ENCODE peak calls at places on chromosomes 12 and 14, in six cellular contexts. V, W, Y, R, M and T are unnamed samples.

GRCh38 chr14:65588426-65589140 is 176.1 kb downstream of the FUT8 start:
- DNase-seq in V (no peak), W (no peak), Y (no peak), R (no peak), M (no peak), T (no peak)

GRCh38 chr12:4217091-4217490 is 56.5 kb upstream of the CCND2 start:
- DNase-seq in V (no peak), W (no peak), Y (no peak), R (no peak), M (peak; percentile 2), T (no peak)

GRCh38 chr14:28102814-28103213 is 663.8 kb upstream of the FOXG1 start:
- DNase-seq in V (no peak), W (no peak), Y (no peak), R (no peak), M (no peak), T (peak; percentile 84)

GRCh38 chr12:50276912-50277671 is 6.2 kb downstream of the LIMA1 start:
- DNase-seq in V (no peak), W (no peak), Y (no peak), R (no peak), M (no peak), T (no peak)

GRCh38 chr12:30000401-30000800 is 216.7 kb upstream of the TMTC1 start:
- DNase-seq in V (peak; percentile 13), W (no peak), Y (no peak), R (no peak), M (no peak), T (no peak)

GRCh38 chr14:36767603-36768281 is 106.1 kb downstream of the PAX9 start:
- DNase-seq in V (no peak), W (no peak), Y (no peak), R (no peak), M (no peak), T (peak; percentile 94)

GRCh38 chr12:124392271-124392990 is 97.5 kb downstream of the RFLNA start:
- DNase-seq in V (no peak), W (no peak), Y (peak; percentile 55), R (peak; percentile 79), M (peak; percentile 80), T (no peak)

GRCh38 chr14:54579606-54580005 is 12.7 kb downstream of the SAMD4A start:
- DNase-seq in V (peak; percentile 70), W (no peak), Y (no peak), R (peak; percentile 47), M (no peak), T (peak; percentile 51)

GRCh38 chr12:129928643-129929042 is 24.8 kb upstream of the TMEM132D start:
- DNase-seq in V (no peak), W (no peak), Y (no peak), R (no peak), M (no peak), T (no peak)

GRCh38 chr12:113244015-113244983 is 23.0 kb downstream of the TPCN1 start:
- DNase-seq in V (no peak), W (no peak), Y (no peak), R (no peak), M (peak; percentile 96), T (no peak)

GRCh38 chr12:93145086-93145485 is 216.0 kb upstream of the EEA1 start:
- DNase-seq in V (no peak), W (no peak), Y (no peak), R (no peak), M (no peak), T (peak; percentile 83)

GRCh38 chr12:54000105-54000773 is at the start of gene HOXC9:
- DNase-seq in V (no peak), W (no peak), Y (no peak), R (no peak), M (no peak), T (no peak)

GRCh38 chr14:60085085-60085484 is 6.6 kb upstream of the PCNX4 start:
- DNase-seq in V (no peak), W (no peak), Y (no peak), R (no peak), M (no peak), T (peak; percentile 31)

GRCh38 chr14:75751291-75751690 is 90.2 kb downstream of the TTLL5 start:
- DNase-seq in V (peak; percentile 4), W (no peak), Y (no peak), R (peak; percentile 22), M (no peak), T (no peak)

GRCh38 chr14:105069554-105069886 is 4.3 kb upstream of the GPR132 start:
- DNase-seq in V (no peak), W (no peak), Y (no peak), R (no peak), M (no peak), T (no peak)

GRCh38 chr12:4997939-4998338 is 45.7 kb upstream of the KCNA5 start:
- DNase-seq in V (peak; percentile 44), W (no peak), Y (no peak), R (peak; percentile 88), M (no peak), T (peak; percentile 40)

DNA sequence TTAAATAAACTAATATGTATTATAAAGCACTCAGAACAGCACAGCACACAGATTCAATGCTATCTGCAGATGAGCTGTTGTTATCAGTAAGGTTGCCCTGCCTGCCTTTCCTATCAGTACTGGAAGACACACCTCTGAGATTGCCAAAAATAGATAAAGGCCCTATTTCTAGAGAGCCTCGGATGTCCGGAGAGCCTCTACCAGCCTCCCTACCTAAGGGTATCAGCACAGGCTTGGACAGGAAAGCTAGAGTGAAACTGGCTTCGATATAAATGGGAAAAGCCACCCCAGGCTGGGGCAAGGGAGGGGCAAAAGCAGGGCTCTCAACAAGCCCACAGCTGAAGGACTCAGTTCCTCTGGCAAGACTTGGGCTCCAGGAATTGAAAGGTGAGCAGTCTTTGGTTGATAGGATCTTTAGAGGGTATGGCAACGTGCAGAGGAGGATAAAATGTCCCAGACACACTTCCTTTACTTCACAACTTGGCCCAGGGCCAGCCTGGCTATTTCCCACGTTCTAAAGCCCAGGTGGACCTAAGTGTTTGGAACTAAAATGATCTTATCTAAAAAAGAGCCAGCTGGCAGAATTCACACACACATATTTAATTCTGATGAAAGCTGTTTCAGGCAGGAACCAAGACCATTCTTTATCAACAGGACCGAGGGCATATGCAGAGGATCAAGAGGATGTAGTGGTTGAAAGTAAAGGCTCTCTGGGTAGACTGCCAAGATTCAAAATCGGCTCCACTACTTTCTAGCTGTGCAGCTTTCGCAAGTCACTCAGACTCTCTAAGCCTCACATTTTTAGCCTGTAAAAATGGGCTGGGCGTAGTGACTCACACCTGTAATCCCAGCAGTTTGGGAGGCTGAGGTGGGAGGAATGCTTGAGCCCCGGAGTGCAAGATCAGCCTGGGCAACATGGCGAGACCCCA is 37.8 kb upstream of the ITPR2 start:
- DNase-seq in V (peak; percentile 65), W (no peak), Y (no peak), R (no peak), M (peak; percentile 84), T (peak; percentile 48)
- H3K27ac ChIP-seq in V (peak overlapping the region; percentile 41), W (no peak overlapping the region), Y (no peak overlapping the region), R (no peak overlapping the region), M (peak overlapping the region; percentile 54), T (peak overlapping the region; percentile 0)

GRCh38 chr12:114693532-114693931 is 9.6 kb upstream of the TBX3 start:
- DNase-seq in V (no peak), W (no peak), Y (no peak), R (no peak), M (no peak), T (no peak)

GRCh38 chr12:114696443-114697245 is 12.7 kb upstream of the TBX3 start:
- DNase-seq in V (no peak), W (no peak), Y (peak; percentile 48), R (no peak), M (no peak), T (no peak)

GRCh38 chr12:114694436-114695304 is 10.7 kb upstream of the TBX3 start:
- DNase-seq in V (no peak), W (no peak), Y (peak; percentile 15), R (no peak), M (no peak), T (peak; percentile 70)

GRCh38 chr12:114697246-114697716 is 13.3 kb upstream of the TBX3 start:
- DNase-seq in V (peak; percentile 23), W (no peak), Y (no peak), R (no peak), M (no peak), T (no peak)

GRCh38 chr12:114695305-114695592 is 11.3 kb upstream of the TBX3 start:
- DNase-seq in V (no peak), W (no peak), Y (no peak), R (no peak), M (no peak), T (no peak)
- TF ChIP-seq CTCF in V (no peak), W (no peak), Y (no peak), R (no peak), M (no peak), T (no peak)

GRCh38 chr14:79279645-79280399 is 931.5 kb downstream of the DIO2 start:
- DNase-seq in V (peak; percentile 42), W (no peak), Y (peak; percentile 41), R (peak; percentile 8), M (no peak), T (peak; percentile 32)
- H3K27ac ChIP-seq in V (peak overlapping the region; percentile 18), W (no peak overlapping the region), Y (no peak overlapping the region), R (no peak overlapping the region), M (no peak overlapping the region), T (no peak overlapping the region)

GRCh38 chr14:62185078-62185477 is 422.9 kb downstream of the SNAPC1 start:
- DNase-seq in V (no peak), W (no peak), Y (no peak), R (no peak), M (no peak), T (peak; percentile 18)
- TF ChIP-seq CTCF in V (no peak), W (no peak), Y (no peak), R (no peak), M (no peak), T (peak; percentile 38)

DNA sequence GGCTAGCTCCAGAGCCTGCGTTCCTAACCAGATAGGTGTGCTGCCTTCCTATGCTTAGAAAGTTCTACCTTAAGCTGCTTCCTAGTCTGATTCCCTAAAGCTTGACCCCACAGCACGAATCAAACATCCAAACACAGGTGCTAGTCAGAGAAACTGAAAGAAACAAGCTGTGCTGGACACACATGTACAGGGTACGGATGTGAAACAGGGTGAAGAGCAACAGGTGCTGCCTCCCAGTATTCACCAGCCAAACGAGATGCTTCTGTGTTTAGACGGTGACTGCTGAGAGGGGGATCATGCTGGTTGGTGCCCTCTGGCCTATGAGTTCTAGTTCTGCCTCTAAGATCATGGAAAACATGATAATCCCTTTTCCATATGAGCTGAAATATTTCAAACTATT is 105.3 kb downstream of the GRIP1 start:
- DNase-seq in V (no peak), W (no peak), Y (no peak), R (no peak), M (no peak), T (no peak)
- H3K27ac ChIP-seq in V (no peak overlapping the region), W (no peak overlapping the region), Y (no peak overlapping the region), R (no peak overlapping the region), M (no peak overlapping the region), T (no peak overlapping the region)

DNA sequence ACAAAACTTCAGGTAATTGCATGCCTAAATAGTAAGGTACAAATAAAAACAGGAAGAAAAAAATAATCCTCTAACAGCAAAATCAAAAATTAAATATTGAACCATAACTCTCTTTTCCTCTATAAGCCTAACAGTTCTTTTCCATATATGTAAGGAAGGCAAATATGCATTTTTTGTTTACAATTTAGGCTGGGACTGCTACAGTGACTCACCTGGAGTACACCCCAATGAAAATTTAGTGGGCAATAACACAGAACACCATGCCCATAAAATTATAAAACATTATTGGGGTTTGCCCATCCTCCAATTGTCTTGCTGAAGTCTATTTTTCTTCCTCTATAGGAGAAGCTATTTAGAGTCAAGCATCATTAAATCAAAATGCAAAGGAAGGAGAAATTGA is 277.0 kb downstream of the PAWR start:
- DNase-seq in V (no peak), W (no peak), Y (no peak), R (no peak), M (no peak), T (no peak)
- TF ChIP-seq CTCF in V (no peak), W (no peak), Y (no peak), R (no peak), M (no peak), T (no peak)